ENCODE peak calls at places on chromosome 20, in ten cellular contexts. A, I, Z, Q, L, V, U, O, M and B are unnamed samples. For H3K4me1 and H3K9me3, the result is how much of the 10 kb centered on the place peaks cover.

GRCh38 chr20:34536798-34537394 is 20.7 kb downstream of the DYNLRB1 start:
- DNase-seq in A (peak), I (no peak), Z (no peak), Q (peak), L (peak), V (no peak), U (no peak), O (peak), M (no peak), B (peak)

GRCh38 chr20:48901326-48901725 is 20.2 kb upstream of the ARFGEF2 start:
- DNase-seq in A (no peak), I (no peak), Z (no peak), Q (no peak), L (no peak), V (no peak), U (no peak), O (no peak), M (no peak), B (no peak)

GRCh38 chr20:54429364-54429763 is 46.0 kb upstream of the DOK5 start:
- DNase-seq in A (no peak), I (no peak), Z (no peak), Q (no peak), L (no peak), V (no peak), U (no peak), O (no peak), M (no peak), B (no peak)

GRCh38 chr20:51768759-51769517 is 748 bp upstream of the ATP9A start:
- DNase-seq in A (no peak), I (no peak), Z (no peak), Q (no peak), L (no peak), V (no peak), U (peak), O (no peak), M (no peak), B (peak)

GRCh38 chr20:62576815-62577214 is 65.5 kb upstream of the SLCO4A1 start:
- DNase-seq in A (peak), I (no peak), Z (no peak), Q (peak), L (no peak), V (no peak), U (no peak), O (no peak), M (peak), B (no peak)

GRCh38 chr20:46073443-46073842 is 16.3 kb downstream of the NCOA5 start:
- DNase-seq in A (no peak), I (peak), Z (no peak), Q (no peak), L (no peak), V (no peak), U (no peak), O (no peak), M (no peak), B (no peak)

GRCh38 chr20:15643713-15644112 is 929.5 kb downstream of the KIF16B start:
- DNase-seq in A (peak), I (no peak), Z (no peak), Q (no peak), L (no peak), V (no peak), U (no peak), O (peak), M (peak), B (no peak)

GRCh38 chr20:63625771-63626423 is 1.0 kb downstream of the GMEB2 start:
- DNase-seq in A (peak), I (no peak), Z (no peak), Q (peak), L (peak), V (no peak), U (no peak), O (peak), M (peak), B (peak)

GRCh38 chr20:13492001-13492480 is 146.7 kb downstream of the TASP1 start:
- DNase-seq in A (peak), I (peak), Z (peak), Q (peak), L (peak), V (no peak), U (no peak), O (peak), M (peak), B (no peak)

GRCh38 chr20:34710861-34711574 is 6.9 kb downstream of the TP53INP2 start:
- DNase-seq in A (no peak), I (no peak), Z (no peak), Q (no peak), L (no peak), V (no peak), U (no peak), O (no peak), M (no peak), B (no peak)

GRCh38 chr20:18676366-18676765 is 88.5 kb downstream of the DTD1 start:
- DNase-seq in A (no peak), I (no peak), Z (no peak), Q (no peak), L (no peak), V (no peak), U (no peak), O (no peak), M (no peak), B (no peak)

GRCh38 chr20:33983371-33983770 is 10.3 kb upstream of the RALY start:
- DNase-seq in A (no peak), I (no peak), Z (no peak), Q (no peak), L (no peak), V (no peak), U (no peak), O (no peak), M (no peak), B (no peak)

GRCh38 chr20:61573415-61574305 is 321.6 kb downstream of the CDH4 start:
- DNase-seq in A (no peak), I (no peak), Z (no peak), Q (no peak), L (no peak), V (no peak), U (no peak), O (no peak), M (no peak), B (no peak)

GRCh38 chr20:24543741-24544140 is 74.3 kb downstream of the SYNDIG1 start:
- DNase-seq in A (no peak), I (no peak), Z (no peak), Q (no peak), L (no peak), V (no peak), U (no peak), O (no peak), M (no peak), B (no peak)

GRCh38 chr20:35066194-35066593 is 26.4 kb downstream of the TRPC4AP start:
- DNase-seq in A (no peak), I (no peak), Z (no peak), Q (no peak), L (no peak), V (no peak), U (no peak), O (no peak), M (no peak), B (no peak)

GRCh38 chr20:64109390-64109747 is 2.0 kb upstream of the NPBWR2 start:
- DNase-seq in A (no peak), I (peak), Z (no peak), Q (no peak), L (no peak), V (no peak), U (peak), O (no peak), M (no peak), B (no peak)

GRCh38 chr20:41222299-41222698 is 85.0 kb downstream of the PLCG1 start:
- DNase-seq in A (no peak), I (no peak), Z (no peak), Q (no peak), L (no peak), V (no peak), U (no peak), O (no peak), M (no peak), B (no peak)

GRCh38 chr20:33789109-33789857 is 21.9 kb upstream of the CHMP4B start:
- DNase-seq in A (peak), I (peak), Z (peak), Q (no peak), L (peak), V (no peak), U (peak), O (no peak), M (peak), B (peak)

GRCh38 chr20:23192469-23192868 is 106.3 kb upstream of the CD93 start:
- DNase-seq in A (no peak), I (no peak), Z (no peak), Q (no peak), L (no peak), V (no peak), U (no peak), O (no peak), M (no peak), B (no peak)

GRCh38 chr20:19888269-19888669 is 128.9 kb upstream of the NAA20 start:
- DNase-seq in A (no peak), I (no peak), Z (no peak), Q (no peak), L (no peak), V (no peak), U (peak), O (no peak), M (no peak), B (no peak)

GRCh38 chr20:9966966-9967365 is 67.8 kb upstream of the ANKEF1 start:
- DNase-seq in A (no peak), I (no peak), Z (no peak), Q (peak), L (no peak), V (no peak), U (no peak), O (peak), M (no peak), B (no peak)
- TF ChIP-seq CTCF in A (peak), I (peak), Z (no peak), Q (peak), L (no peak), V (peak), U (no peak), O (peak), M (peak), B (no peak)

DNA sequence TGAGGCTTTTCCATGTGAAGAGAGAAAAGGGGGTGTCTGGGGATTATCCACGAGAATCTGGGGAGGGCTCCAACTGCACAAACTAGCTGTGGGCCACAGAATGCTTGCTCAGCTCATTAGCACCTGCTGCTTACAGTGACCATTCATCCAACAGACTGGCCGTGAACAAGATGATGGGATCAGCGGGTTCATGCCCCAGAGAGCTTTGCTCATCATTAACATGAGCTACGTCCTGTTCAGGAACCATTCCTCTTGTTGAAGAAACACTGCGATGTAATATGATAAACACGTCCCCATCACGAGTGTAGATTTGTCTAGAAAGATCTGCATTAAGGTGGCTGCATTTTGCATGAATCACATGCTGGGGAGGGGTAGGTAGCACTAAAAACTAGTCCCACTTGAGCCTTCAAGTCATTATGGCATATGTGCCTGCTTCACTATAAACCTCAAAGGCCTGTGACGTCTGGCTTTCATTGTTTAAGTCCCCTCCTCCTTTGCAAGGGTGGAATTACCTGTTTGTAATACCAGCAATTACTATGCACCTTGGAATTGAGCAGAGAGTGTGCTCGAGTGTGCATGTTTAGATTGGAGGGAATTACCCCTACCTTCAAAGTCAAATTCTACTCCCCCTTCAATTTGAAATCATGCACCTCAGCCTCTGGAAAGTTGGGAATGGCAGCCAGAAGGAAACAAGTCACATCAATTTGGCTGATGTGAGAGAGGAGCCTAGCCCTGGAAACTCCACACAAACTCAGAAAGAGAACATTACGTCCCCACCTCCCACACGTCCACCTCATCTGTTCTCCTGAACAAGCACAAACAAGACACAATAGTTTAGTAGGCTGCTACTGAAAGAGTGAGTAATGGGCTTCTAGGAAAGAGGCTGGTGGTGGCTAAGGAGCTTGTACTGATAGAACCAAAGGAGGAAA is 3.7 kb downstream of the PLAGL2 start:
- DNase-seq in A (no peak), I (peak), Z (no peak), Q (no peak), L (peak), V (no peak), U (no peak), O (no peak), M (no peak), B (no peak)
- H3K4me1 ChIP-seq in A (under half), I (under half), Z (under half), Q (under half), L (under half), V (under half), U (under half), O (under half), M (under half), B (under half)

GRCh38 chr20:58503668-58504067 is 11.5 kb downstream of the APCDD1L start:
- DNase-seq in A (no peak), I (no peak), Z (no peak), Q (no peak), L (no peak), V (no peak), U (no peak), O (no peak), M (no peak), B (no peak)
- H3K9me3 ChIP-seq in A (under half), I (under half), Z (under half), Q (under half), L (under half), V (half or more), U (half or more), O (under half), M (under half), B (under half)

DNA sequence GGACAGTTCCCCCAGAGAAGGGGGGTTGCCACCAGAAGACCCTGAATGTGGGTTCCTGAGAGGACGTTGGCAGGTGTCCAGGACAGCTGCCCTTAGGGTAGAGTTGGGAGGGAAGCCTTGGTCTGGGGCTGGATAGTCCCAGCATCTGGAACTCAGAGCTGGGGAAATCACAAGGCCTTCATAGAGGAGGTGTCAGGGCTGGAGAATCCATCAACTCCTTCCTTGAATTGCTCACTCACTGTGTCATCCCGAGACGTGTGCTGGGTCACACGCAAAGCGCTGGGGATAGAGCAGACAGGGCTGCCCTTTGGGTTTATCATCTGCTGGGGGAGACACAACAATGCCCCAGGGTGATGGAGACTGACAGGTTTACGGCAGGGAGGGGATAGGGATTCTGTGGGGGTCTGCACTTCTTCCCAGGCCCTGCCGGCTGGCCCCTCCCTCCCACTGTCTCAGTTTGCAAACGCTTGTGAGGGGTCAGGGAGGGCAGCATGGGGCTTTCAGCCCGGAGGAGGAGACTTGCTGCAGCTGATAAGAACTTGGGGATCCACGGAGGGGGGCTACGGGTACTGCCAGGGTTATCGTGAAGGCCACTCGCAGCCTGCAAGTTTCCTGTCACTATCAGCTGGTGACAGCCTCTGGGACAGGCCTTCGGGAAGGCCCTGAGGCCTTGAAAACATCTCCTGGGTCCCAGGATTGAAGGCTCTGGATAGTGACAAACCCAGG is 18.6 kb downstream of the RBM38 start:
- DNase-seq in A (no peak), I (no peak), Z (no peak), Q (no peak), L (no peak), V (no peak), U (no peak), O (no peak), M (no peak), B (no peak)
- TF ChIP-seq CTCF in A (no peak), I (no peak), Z (no peak), Q (no peak), L (no peak), V (no peak), U (no peak), O (no peak), M (no peak), B (no peak)

GRCh38 chr20:4153251-4153650 is 137.9 kb upstream of the RNF24 start:
- DNase-seq in A (no peak), I (no peak), Z (no peak), Q (peak), L (no peak), V (no peak), U (no peak), O (peak), M (no peak), B (no peak)

GRCh38 chr20:4151991-4152695 is 136.8 kb upstream of the RNF24 start:
- DNase-seq in A (no peak), I (no peak), Z (no peak), Q (no peak), L (no peak), V (no peak), U (no peak), O (no peak), M (peak), B (no peak)

GRCh38 chr20:4153661-4154238 is 138.4 kb upstream of the RNF24 start:
- DNase-seq in A (no peak), I (no peak), Z (no peak), Q (no peak), L (no peak), V (no peak), U (no peak), O (no peak), M (no peak), B (no peak)

GRCh38 chr20:4151342-4151741 is 136.0 kb upstream of the RNF24 start:
- DNase-seq in A (no peak), I (no peak), Z (no peak), Q (no peak), L (no peak), V (no peak), U (no peak), O (no peak), M (no peak), B (no peak)

GRCh38 chr20:4152696-4153235 is 137.4 kb upstream of the RNF24 start:
- DNase-seq in A (peak), I (no peak), Z (no peak), Q (no peak), L (no peak), V (no peak), U (no peak), O (no peak), M (peak), B (no peak)
- H3K4me1 ChIP-seq in A (under half), I (under half), Z (under half), Q (under half), L (under half), V (under half), U (under half), O (under half), M (under half), B (under half)

DNA sequence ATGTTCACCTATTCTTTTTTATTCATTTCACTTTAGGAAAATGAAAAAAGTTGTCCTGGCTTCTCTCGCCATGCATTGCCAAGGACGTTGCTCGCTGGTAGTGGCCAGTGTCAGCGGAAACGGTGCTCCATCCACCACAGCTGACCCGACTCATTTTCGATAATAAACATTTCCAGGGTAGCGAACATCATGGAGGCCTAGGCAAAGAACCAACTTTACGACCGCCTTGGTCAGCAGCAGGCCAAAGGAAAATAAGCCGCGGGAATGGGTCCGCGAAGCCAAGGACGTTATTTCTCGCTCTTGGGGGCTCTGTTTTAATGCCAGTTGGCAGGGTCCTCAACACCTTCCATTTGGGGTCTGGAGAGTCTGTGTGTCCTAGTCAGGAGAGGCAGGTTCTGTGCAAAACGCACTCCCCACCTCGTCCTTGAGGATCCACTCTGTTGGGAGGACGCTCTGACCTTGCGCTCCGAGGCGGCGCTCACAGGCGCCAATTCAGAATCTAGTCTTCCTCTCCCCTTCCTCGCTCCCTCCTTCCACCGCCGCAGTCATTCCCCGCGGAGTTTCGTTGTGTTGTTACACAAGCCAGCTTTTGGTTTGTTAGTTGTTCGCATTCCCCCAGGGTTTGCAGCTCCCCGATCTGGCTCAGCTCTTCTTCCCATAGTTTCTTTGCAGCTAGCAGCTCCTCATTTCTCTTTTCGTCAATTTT is 4.1 kb upstream of the PAX1 start:
- DNase-seq in A (no peak), I (no peak), Z (no peak), Q (peak), L (no peak), V (no peak), U (no peak), O (no peak), M (no peak), B (no peak)
- H3K9me3 ChIP-seq in A (under half), I (under half), Z (under half), Q (under half), L (under half), V (under half), U (under half), O (under half), M (under half), B (under half)

GRCh38 chr20:38550274-38550673 is 30.7 kb upstream of the ADIG start:
- DNase-seq in A (no peak), I (no peak), Z (no peak), Q (peak), L (no peak), V (no peak), U (no peak), O (peak), M (no peak), B (no peak)
- TF ChIP-seq CTCF in A (no peak), I (no peak), Z (no peak), Q (peak), L (no peak), V (peak), U (no peak), O (peak), M (no peak), B (no peak)